ENCODE peak calls at places on chromosomes 5 and 9, in five cellular contexts. One of them, this sample, is unnamed.

GRCh38 chr5:93415819-93416218 is 165.2 kb downstream of the NR2F1-AS1 start:
- DNase-seq in testis: no peak
- DNase-seq in astrocyte: no peak
- DNase-seq in left ventricle myocardium inferior: no peak
- DNase-seq in IMR-90: no peak
- DNase-seq in this sample: no peak

GRCh38 chr5:35160486-35161116 is 69.7 kb downstream of the PRLR start:
- DNase-seq in testis: no peak
- DNase-seq in astrocyte: no peak
- DNase-seq in left ventricle myocardium inferior: no peak
- DNase-seq in IMR-90: no peak
- DNase-seq in this sample: no peak

GRCh38 chr9:89000973-89001916 is 10.0 kb downstream of the S1PR3 start:
- DNase-seq in testis: peak
- DNase-seq in astrocyte: peak
- DNase-seq in left ventricle myocardium inferior: peak
- DNase-seq in IMR-90: peak
- DNase-seq in this sample: peak

GRCh38 chr5:160640417-160640816 is 211.6 kb downstream of the ATP10B start:
- DNase-seq in testis: no peak
- DNase-seq in astrocyte: no peak
- DNase-seq in left ventricle myocardium inferior: no peak
- DNase-seq in IMR-90: no peak
- DNase-seq in this sample: no peak

GRCh38 chr9:114364123-114364522 is 23.7 kb downstream of the AKNA start:
- DNase-seq in testis: no peak
- DNase-seq in astrocyte: peak
- DNase-seq in left ventricle myocardium inferior: no peak
- DNase-seq in IMR-90: peak
- DNase-seq in this sample: peak

GRCh38 chr5:81848368-81848767 is 97.5 kb upstream of the SSBP2 start:
- DNase-seq in testis: peak
- DNase-seq in astrocyte: no peak
- DNase-seq in left ventricle myocardium inferior: no peak
- DNase-seq in IMR-90: no peak
- DNase-seq in this sample: peak

GRCh38 chr5:139222346-139222745 is 24.2 kb upstream of the SIL1 start:
- DNase-seq in testis: no peak
- DNase-seq in astrocyte: no peak
- DNase-seq in left ventricle myocardium inferior: no peak
- DNase-seq in IMR-90: no peak
- DNase-seq in this sample: no peak

GRCh38 chr5:43804041-43804440 is 201.1 kb downstream of the NNT start:
- DNase-seq in testis: no peak
- DNase-seq in astrocyte: no peak
- DNase-seq in left ventricle myocardium inferior: no peak
- DNase-seq in IMR-90: no peak
- DNase-seq in this sample: no peak

GRCh38 chr5:161093105-161093504 is 241.1 kb upstream of the ATP10B start:
- DNase-seq in testis: no peak
- DNase-seq in astrocyte: peak
- DNase-seq in left ventricle myocardium inferior: no peak
- DNase-seq in IMR-90: no peak
- DNase-seq in this sample: no peak

GRCh38 chr9:116274293-116274692 is 120.7 kb downstream of the PAPPA start:
- DNase-seq in testis: no peak
- DNase-seq in astrocyte: peak
- DNase-seq in left ventricle myocardium inferior: no peak
- DNase-seq in IMR-90: peak
- DNase-seq in this sample: peak

GRCh38 chr9:109730228-109730627 is 49.8 kb upstream of the PALM2AKAP2 start:
- DNase-seq in testis: no peak
- DNase-seq in astrocyte: no peak
- DNase-seq in left ventricle myocardium inferior: no peak
- DNase-seq in IMR-90: no peak
- DNase-seq in this sample: peak

GRCh38 chr5:129904102-129904666 is at the start of gene CHSY3:
- DNase-seq in testis: peak
- DNase-seq in astrocyte: peak
- DNase-seq in left ventricle myocardium inferior: peak
- DNase-seq in IMR-90: peak
- DNase-seq in this sample: peak

GRCh38 chr5:112978836-112979235 is 2.2 kb downstream of the DCP2 start:
- DNase-seq in testis: no peak
- DNase-seq in astrocyte: no peak
- DNase-seq in left ventricle myocardium inferior: no peak
- DNase-seq in IMR-90: no peak
- DNase-seq in this sample: no peak

GRCh38 chr5:127892467-127893207 is 189.4 kb downstream of the CCDC192 start:
- DNase-seq in testis: no peak
- DNase-seq in astrocyte: peak
- DNase-seq in left ventricle myocardium inferior: no peak
- DNase-seq in IMR-90: peak
- DNase-seq in this sample: peak

GRCh38 chr5:10563132-10563939 is 534 bp upstream of the ANKRD33B start:
- DNase-seq in testis: no peak
- DNase-seq in astrocyte: no peak
- DNase-seq in left ventricle myocardium inferior: peak
- DNase-seq in IMR-90: peak
- DNase-seq in this sample: peak

DNA sequence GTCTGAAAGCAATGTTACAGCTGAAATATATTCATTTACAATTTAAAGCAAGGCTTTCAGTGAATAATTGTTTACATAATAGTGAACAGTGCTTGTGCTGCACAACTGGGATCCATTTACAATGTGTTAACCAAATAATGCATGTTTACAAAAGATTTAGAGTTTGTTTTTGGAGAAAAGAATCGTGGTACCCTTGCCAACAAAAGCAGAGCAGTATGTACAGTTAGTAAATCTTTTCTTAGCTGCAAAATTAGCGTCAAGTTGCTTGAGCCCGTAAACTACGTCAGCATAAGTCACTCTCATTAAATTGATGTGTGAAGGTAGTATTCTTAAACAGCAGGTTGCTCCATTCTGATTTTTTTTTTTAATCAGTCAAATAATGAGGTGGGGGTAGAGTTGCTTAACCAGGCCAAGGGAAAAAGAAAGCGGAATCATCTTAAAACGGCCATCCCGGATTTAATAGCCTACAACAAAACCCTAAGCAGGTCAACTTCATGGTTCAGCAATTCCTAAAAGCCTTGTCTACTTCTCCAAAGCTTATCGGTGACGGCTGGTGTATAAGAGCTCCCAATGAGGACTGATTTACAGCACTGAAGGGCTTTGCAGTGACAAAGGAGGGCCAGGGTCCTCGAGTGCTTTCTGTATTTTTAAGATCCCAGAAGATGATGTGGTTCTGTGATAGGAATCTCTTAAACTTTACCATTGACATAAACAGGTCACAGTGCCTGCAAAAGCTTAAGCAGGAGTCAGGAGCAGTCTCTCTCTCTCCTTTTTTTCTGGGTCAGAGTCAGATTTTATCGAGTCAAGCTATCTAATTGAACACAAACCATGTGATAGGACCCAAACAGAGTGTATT is 663.3 kb upstream of the ZNF608 start:
- DNase-seq in testis: no peak
- DNase-seq in astrocyte: peak
- DNase-seq in left ventricle myocardium inferior: no peak
- DNase-seq in IMR-90: peak
- DNase-seq in this sample: peak
- H3K4me3 ChIP-seq in testis: no peak
- H3K4me3 ChIP-seq in astrocyte: peak
- H3K4me3 ChIP-seq in left ventricle myocardium inferior: no peak
- H3K4me3 ChIP-seq in IMR-90: no peak
- H3K4me3 ChIP-seq in this sample: no peak

GRCh38 chr9:95504053-95504963 is 12.5 kb downstream of the PTCH1 start:
- DNase-seq in testis: peak
- DNase-seq in astrocyte: no peak
- DNase-seq in left ventricle myocardium inferior: no peak
- DNase-seq in IMR-90: peak
- DNase-seq in this sample: peak
- TF ChIP-seq CTCF in testis: no peak
- TF ChIP-seq CTCF in astrocyte: no peak
- TF ChIP-seq CTCF in left ventricle myocardium inferior: no peak
- TF ChIP-seq CTCF in IMR-90: no peak
- TF ChIP-seq CTCF in this sample: peak

GRCh38 chr9:137157618-137158502 is 12.0 kb downstream of the LRRC26 start:
- DNase-seq in testis: no peak
- DNase-seq in astrocyte: no peak
- DNase-seq in left ventricle myocardium inferior: no peak
- DNase-seq in IMR-90: no peak
- DNase-seq in this sample: no peak

GRCh38 chr9:137158625-137159024 is 11.2 kb downstream of the LRRC26 start:
- DNase-seq in testis: no peak
- DNase-seq in astrocyte: no peak
- DNase-seq in left ventricle myocardium inferior: no peak
- DNase-seq in IMR-90: no peak
- DNase-seq in this sample: no peak

GRCh38 chr9:137159105-137160053 is 10.5 kb downstream of the LRRC26 start:
- DNase-seq in testis: no peak
- DNase-seq in astrocyte: no peak
- DNase-seq in left ventricle myocardium inferior: no peak
- DNase-seq in IMR-90: no peak
- DNase-seq in this sample: no peak

GRCh38 chr9:137160054-137160425 is 9.8 kb downstream of the LRRC26 start:
- DNase-seq in testis: no peak
- DNase-seq in astrocyte: no peak
- DNase-seq in left ventricle myocardium inferior: no peak
- DNase-seq in IMR-90: no peak
- DNase-seq in this sample: no peak

GRCh38 chr9:137156567-137157375 is 13.1 kb downstream of the LRRC26 start:
- DNase-seq in testis: peak
- DNase-seq in astrocyte: no peak
- DNase-seq in left ventricle myocardium inferior: peak
- DNase-seq in IMR-90: peak
- DNase-seq in this sample: peak
- H3K4me3 ChIP-seq in testis: peak
- H3K4me3 ChIP-seq in astrocyte: no peak
- H3K4me3 ChIP-seq in left ventricle myocardium inferior: peak
- H3K4me3 ChIP-seq in IMR-90: peak
- H3K4me3 ChIP-seq in this sample: peak

GRCh38 chr5:171966964-171967363 is 39.5 kb downstream of the FBXW11 start:
- DNase-seq in testis: no peak
- DNase-seq in astrocyte: no peak
- DNase-seq in left ventricle myocardium inferior: no peak
- DNase-seq in IMR-90: no peak
- DNase-seq in this sample: no peak
- TF ChIP-seq CTCF in testis: no peak
- TF ChIP-seq CTCF in astrocyte: no peak
- TF ChIP-seq CTCF in left ventricle myocardium inferior: no peak
- TF ChIP-seq CTCF in IMR-90: no peak
- TF ChIP-seq CTCF in this sample: no peak

This sample was measured in choroid plexus epithelial cell.